ENCODE peak calls at places on chromosome 1, in eight cellular contexts. M is cardiac muscle cell; L is HCT116; Y is neural progenitor cell; A is IMR-90; F is CD8-positive, alpha-beta T cell; Q is upper lobe of right lung; V is GM23338. O is an unnamed sample. For H3K4me1, the result is how much of the 10 kb centered on the place peaks cover.

GRCh38 chr1:27832762-27833161 is 2.2 kb downstream of the PPP1R8 start:
- DNase-seq in Y (no peak), V (no peak), A (peak), M (no peak), F (no peak), L (no peak), Q (no peak), O (no peak)

GRCh38 chr1:218380125-218380977 is 35.2 kb downstream of the TGFB2 start:
- DNase-seq in V (no peak), Y (no peak), L (no peak), Q (no peak), F (no peak), A (peak), M (peak), O (no peak)

GRCh38 chr1:6026095-6026809 is 19.4 kb upstream of the KCNAB2 start:
- DNase-seq in Q (peak), A (peak), L (peak), F (peak), Y (peak), V (peak), M (peak), O (peak)

GRCh38 chr1:67261646-67262045 is 46.0 kb upstream of the IL12RB2 start:
- DNase-seq in F (no peak), Q (no peak), V (peak), M (no peak), L (no peak), A (no peak), Y (peak), O (no peak)

GRCh38 chr1:17875171-17875881 is 120.2 kb downstream of the ACTL8 start:
- DNase-seq in F (no peak), V (no peak), L (no peak), Q (no peak), A (peak), M (no peak), Y (no peak), O (no peak)

GRCh38 chr1:151327903-151328674 is 873 bp upstream of the PI4KB start:
- DNase-seq in Y (peak), L (no peak), F (no peak), A (no peak), Q (peak), M (no peak), V (peak), O (no peak)

GRCh38 chr1:241747992-241748391 is 95.9 kb downstream of the WDR64 start:
- DNase-seq in L (no peak), V (peak), Q (no peak), M (no peak), A (no peak), Y (peak), F (no peak), O (no peak)

GRCh38 chr1:211874521-211875347 is 44.2 kb upstream of the LPGAT1 start:
- DNase-seq in A (no peak), F (no peak), Q (peak), M (no peak), Y (no peak), L (no peak), V (no peak), O (no peak)

GRCh38 chr1:233151850-233152249 is 143.7 kb downstream of the PCNX2 start:
- DNase-seq in M (no peak), F (no peak), A (no peak), Y (no peak), Q (no peak), V (no peak), L (no peak), O (peak)

GRCh38 chr1:207002731-207003146 is 29.8 kb downstream of the C1orf116 start:
- DNase-seq in L (no peak), V (no peak), M (no peak), Q (peak), Y (no peak), A (peak), F (no peak), O (no peak)

GRCh38 chr1:246838118-246838456 is 93.7 kb downstream of the AHCTF1 start:
- DNase-seq in L (no peak), F (no peak), Q (no peak), V (no peak), Y (no peak), M (no peak), A (no peak), O (no peak)

GRCh38 chr1:28737245-28738137 is 751 bp downstream of the YTHDF2 start:
- DNase-seq in A (peak), M (peak), F (peak), V (peak), L (peak), Y (peak), Q (peak), O (no peak)

GRCh38 chr1:208173749-208174148 is 70.4 kb downstream of the PLXNA2 start:
- DNase-seq in Y (no peak), V (no peak), L (no peak), A (no peak), F (no peak), Q (no peak), M (no peak), O (no peak)

GRCh38 chr1:152034324-152034653 is 2.5 kb downstream of the S100A11 start:
- DNase-seq in A (no peak), Q (no peak), V (no peak), M (no peak), F (no peak), Y (no peak), L (no peak), O (no peak)

GRCh38 chr1:107991371-107992066 is 26.5 kb upstream of the VAV3 start:
- DNase-seq in Y (no peak), A (no peak), V (no peak), M (no peak), F (no peak), L (no peak), Q (no peak), O (peak)

GRCh38 chr1:195717651-195718050 is 890.6 kb downstream of the KCNT2 start:
- DNase-seq in A (peak), V (peak), F (no peak), L (peak), M (peak), Y (peak), Q (no peak), O (no peak)
- TF ChIP-seq CTCF in A (peak), V (peak), F (no peak), L (peak), M (peak), Y (peak), Q (peak), O (no peak)

GRCh38 chr1:234724517-234725176 is 114.7 kb upstream of the IRF2BP2 start:
- DNase-seq in M (peak), Y (peak), A (no peak), L (peak), V (no peak), Q (peak), F (peak), O (peak)
- H3K4me3 ChIP-seq in M (no peak), Y (no peak), A (peak), L (peak), V (no peak), Q (peak), F (peak), O (no peak)

GRCh38 chr1:229089586-229090208 is 181.2 kb upstream of the RAB4A start:
- DNase-seq in Q (no peak), F (no peak), Y (no peak), M (no peak), A (no peak), V (no peak), L (no peak), O (peak)
- H3K4me1 ChIP-seq in Q (under half), F (under half), Y (under half), M (under half), A (under half), V (under half), L (under half), O (under half)

GRCh38 chr1:8815582-8816285 is 1.7 kb downstream of the RERE start:
- DNase-seq in Q (no peak), A (no peak), M (peak), Y (peak), V (no peak), L (no peak), F (no peak), O (no peak)

GRCh38 chr1:8816831-8817412 is 518 bp downstream of the RERE start:
- DNase-seq in L (no peak), M (peak), A (no peak), Y (peak), V (peak), F (no peak), Q (peak), O (no peak)

GRCh38 chr1:8818325-8818775 is 910 bp upstream of the RERE start:
- DNase-seq in M (no peak), A (peak), F (no peak), L (peak), Y (no peak), Q (no peak), V (no peak), O (peak)

GRCh38 chr1:8816306-8816705 is 1.1 kb downstream of the RERE start:
- DNase-seq in L (no peak), Y (no peak), A (peak), F (no peak), V (no peak), Q (no peak), M (no peak), O (no peak)

GRCh38 chr1:8817413-8818324 is at the start of gene RERE:
- DNase-seq in A (peak), Q (peak), L (peak), V (peak), Y (peak), F (peak), M (peak), O (peak)
- TF ChIP-seq CTCF in A (peak), Q (peak), L (no peak), V (no peak), Y (no peak), F (no peak), M (peak), O (no peak)

GRCh38 chr1:72281144-72281543 is 1.2 kb downstream of the NEGR1 start:
- DNase-seq in V (no peak), F (no peak), Q (no peak), L (no peak), Y (no peak), A (peak), M (no peak), O (no peak)
- H3K4me3 ChIP-seq in V (peak), F (no peak), Q (peak), L (no peak), Y (no peak), A (peak), M (no peak), O (peak)

GRCh38 chr1:172929006-172929405 is 121.7 kb downstream of the TNFSF18 start:
- DNase-seq in M (no peak), A (peak), Q (no peak), L (no peak), V (no peak), F (no peak), Y (no peak), O (no peak)
- H3K4me1 ChIP-seq in M (under half), A (under half), Q (under half), L (half or more), V (under half), F (under half), Y (under half), O (under half)

GRCh38 chr1:43705334-43705733 is 2.0 kb upstream of the ST3GAL3 start:
- DNase-seq in Q (no peak), Y (no peak), M (no peak), V (no peak), L (no peak), A (no peak), F (no peak), O (no peak)

GRCh38 chr1:43706598-43707190 is 642 bp upstream of the ST3GAL3 start:
- DNase-seq in Q (no peak), M (peak), F (no peak), V (peak), A (no peak), Y (peak), L (no peak), O (no peak)

GRCh38 chr1:43705982-43706597 is 1.2 kb upstream of the ST3GAL3 start:
- DNase-seq in L (no peak), V (peak), Q (no peak), A (no peak), Y (peak), F (no peak), M (no peak), O (no peak)

GRCh38 chr1:43703836-43704235 is 3.5 kb upstream of the ST3GAL3 start:
- DNase-seq in Q (no peak), M (no peak), V (no peak), L (no peak), A (peak), Y (no peak), F (no peak), O (no peak)

DNA sequence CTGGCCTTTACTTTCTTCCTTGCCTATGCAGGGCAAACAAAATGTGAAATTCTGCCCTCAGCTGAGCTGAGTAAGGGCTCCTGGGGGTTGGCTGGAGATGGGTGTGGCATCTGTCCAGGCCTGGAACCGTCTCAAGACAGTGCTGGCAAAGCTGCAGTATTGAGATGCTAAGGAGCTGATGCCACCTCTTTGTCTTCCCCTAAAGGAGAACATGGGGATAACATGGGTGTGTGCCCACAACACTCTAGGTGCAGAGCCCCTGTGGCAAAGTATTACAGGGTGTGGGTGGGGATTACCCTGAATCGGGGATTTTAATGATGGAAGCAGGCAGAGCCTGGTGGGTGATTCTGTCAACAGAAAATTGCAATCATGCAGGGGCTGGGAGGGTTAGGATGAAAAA is 2.5 kb upstream of the ST3GAL3 start:
- DNase-seq in L (no peak), F (no peak), A (no peak), Q (no peak), V (peak), Y (no peak), M (no peak), O (no peak)
- TF ChIP-seq CTCF in L (peak), F (no peak), A (no peak), Q (no peak), V (peak), Y (no peak), M (peak), O (no peak)

O was measured in right atrium auricular region.